ENCODE peak calls at places on chromosome 3, in four cellular contexts. One of them, this sample, is unnamed.

GRCh38 chr3:122067214-122067550 is 12.0 kb downstream of the CD86 start:
- DNase-seq in NCI-H1436: no peak
- DNase-seq in heart right ventricle: no peak
- DNase-seq in sigmoid colon: no peak
- DNase-seq in this sample: no peak

GRCh38 chr3:41126475-41126874 is 72.8 kb upstream of the CTNNB1 start:
- DNase-seq in NCI-H1436: no peak
- DNase-seq in heart right ventricle: no peak
- DNase-seq in sigmoid colon: no peak
- DNase-seq in this sample: no peak

GRCh38 chr3:178777718-178778411 is 241.6 kb downstream of the KCNMB2 start:
- DNase-seq in NCI-H1436: no peak
- DNase-seq in heart right ventricle: no peak
- DNase-seq in sigmoid colon: no peak
- DNase-seq in this sample: peak; percentile 33

GRCh38 chr3:47802734-47803477 is at the start of gene DHX30:
- DNase-seq in NCI-H1436: peak; percentile 34
- DNase-seq in heart right ventricle: peak; percentile 88
- DNase-seq in sigmoid colon: peak; percentile 92
- DNase-seq in this sample: peak; percentile 97

GRCh38 chr3:177447938-177448337 is 250.7 kb upstream of the TBL1XR1 start:
- DNase-seq in NCI-H1436: peak; percentile 37
- DNase-seq in heart right ventricle: no peak
- DNase-seq in sigmoid colon: peak; percentile 69
- DNase-seq in this sample: no peak

GRCh38 chr3:70090322-70090913 is 90.9 kb downstream of the SAMMSON start:
- DNase-seq in NCI-H1436: no peak
- DNase-seq in heart right ventricle: no peak
- DNase-seq in sigmoid colon: no peak
- DNase-seq in this sample: peak; percentile 28

GRCh38 chr3:25433106-25433505 is 5.0 kb downstream of the RARB start:
- DNase-seq in NCI-H1436: no peak
- DNase-seq in heart right ventricle: no peak
- DNase-seq in sigmoid colon: no peak
- DNase-seq in this sample: no peak

GRCh38 chr3:175269394-175269793 is 410.3 kb downstream of the NAALADL2 start:
- DNase-seq in NCI-H1436: no peak
- DNase-seq in heart right ventricle: no peak
- DNase-seq in sigmoid colon: no peak
- DNase-seq in this sample: no peak

GRCh38 chr3:142356818-142357217 is 91.0 kb downstream of the XRN1 start:
- DNase-seq in NCI-H1436: no peak
- DNase-seq in heart right ventricle: no peak
- DNase-seq in sigmoid colon: no peak
- DNase-seq in this sample: no peak

GRCh38 chr3:30188713-30189112 is 417.7 kb upstream of the TGFBR2 start:
- DNase-seq in NCI-H1436: peak; percentile 9
- DNase-seq in heart right ventricle: peak; percentile 16
- DNase-seq in sigmoid colon: no peak
- DNase-seq in this sample: no peak

GRCh38 chr3:15724446-15724845 is 73.3 kb downstream of the ANKRD28 start:
- DNase-seq in NCI-H1436: no peak
- DNase-seq in heart right ventricle: no peak
- DNase-seq in sigmoid colon: no peak
- DNase-seq in this sample: no peak

GRCh38 chr3:53219897-53220483 is 35.8 kb downstream of the TKT start:
- DNase-seq in NCI-H1436: peak; percentile 40
- DNase-seq in heart right ventricle: peak; percentile 74
- DNase-seq in sigmoid colon: peak; percentile 89
- DNase-seq in this sample: peak; percentile 82

GRCh38 chr3:27509376-27509775 is 25.2 kb upstream of the SLC4A7 start:
- DNase-seq in NCI-H1436: no peak
- DNase-seq in heart right ventricle: no peak
- DNase-seq in sigmoid colon: no peak
- DNase-seq in this sample: no peak

GRCh38 chr3:60186359-60186758 is 1064.9 kb downstream of the FHIT start:
- DNase-seq in NCI-H1436: no peak
- DNase-seq in heart right ventricle: no peak
- DNase-seq in sigmoid colon: no peak
- DNase-seq in this sample: no peak

GRCh38 chr3:83902842-83903241 is 1055.9 kb upstream of the CADM2 start:
- DNase-seq in NCI-H1436: no peak
- DNase-seq in heart right ventricle: no peak
- DNase-seq in sigmoid colon: no peak
- DNase-seq in this sample: no peak

GRCh38 chr3:170623524-170623923 is 37.6 kb upstream of the SLC7A14 start:
- DNase-seq in NCI-H1436: no peak
- DNase-seq in heart right ventricle: no peak
- DNase-seq in sigmoid colon: no peak
- DNase-seq in this sample: no peak

GRCh38 chr3:124281453-124282316 is 289.8 kb upstream of the ROPN1 start:
- DNase-seq in NCI-H1436: no peak
- DNase-seq in heart right ventricle: peak; percentile 56
- DNase-seq in sigmoid colon: no peak
- DNase-seq in this sample: peak; percentile 40

GRCh38 chr3:52682016-52682415 is 3.7 kb downstream of the PBRM1 start:
- DNase-seq in NCI-H1436: no peak
- DNase-seq in heart right ventricle: peak; percentile 19
- DNase-seq in sigmoid colon: no peak
- DNase-seq in this sample: peak; percentile 24

GRCh38 chr3:150216041-150216811 is 191.9 kb upstream of the TSC22D2 start:
- DNase-seq in NCI-H1436: peak; percentile 17
- DNase-seq in heart right ventricle: peak; percentile 70
- DNase-seq in sigmoid colon: no peak
- DNase-seq in this sample: no peak

GRCh38 chr3:40178012-40178594 is 131.4 kb upstream of the EIF1B start:
- DNase-seq in NCI-H1436: no peak
- DNase-seq in heart right ventricle: no peak
- DNase-seq in sigmoid colon: no peak
- DNase-seq in this sample: no peak

GRCh38 chr3:146473726-146474125 is 4.4 kb upstream of the PLSCR2 start:
- DNase-seq in NCI-H1436: no peak
- DNase-seq in heart right ventricle: no peak
- DNase-seq in sigmoid colon: no peak
- DNase-seq in this sample: no peak

GRCh38 chr3:98243843-98244242 is 20.2 kb upstream of the OR5H6 start:
- DNase-seq in NCI-H1436: no peak
- DNase-seq in heart right ventricle: no peak
- DNase-seq in sigmoid colon: no peak
- DNase-seq in this sample: no peak

GRCh38 chr3:69364354-69364753 is 21.5 kb downstream of the FRMD4B start:
- DNase-seq in NCI-H1436: no peak
- DNase-seq in heart right ventricle: no peak
- DNase-seq in sigmoid colon: no peak
- DNase-seq in this sample: no peak

GRCh38 chr3:154181127-154181691 is 60.0 kb downstream of the ARHGEF26 start:
- DNase-seq in NCI-H1436: no peak
- DNase-seq in heart right ventricle: no peak
- DNase-seq in sigmoid colon: peak; percentile 63
- DNase-seq in this sample: no peak

GRCh38 chr3:121992601-121993560 is 29.2 kb downstream of the ILDR1 start:
- DNase-seq in NCI-H1436: no peak
- DNase-seq in heart right ventricle: no peak
- DNase-seq in sigmoid colon: no peak
- DNase-seq in this sample: peak; percentile 63

GRCh38 chr3:107938128-107938527 is 152.7 kb downstream of the CD47 start:
- DNase-seq in NCI-H1436: peak; percentile 35
- DNase-seq in heart right ventricle: no peak
- DNase-seq in sigmoid colon: no peak
- DNase-seq in this sample: no peak

GRCh38 chr3:171132873-171133272 is 106.4 kb upstream of the SLC2A2 start:
- DNase-seq in NCI-H1436: no peak
- DNase-seq in heart right ventricle: no peak
- DNase-seq in sigmoid colon: no peak
- DNase-seq in this sample: no peak

GRCh38 chr3:142691527-142691926 is 32.3 kb upstream of the TRPC1 start:
- DNase-seq in NCI-H1436: no peak
- DNase-seq in heart right ventricle: no peak
- DNase-seq in sigmoid colon: no peak
- DNase-seq in this sample: no peak

GRCh38 chr3:193030276-193030675 is 112.6 kb upstream of the MB21D2 start:
- DNase-seq in NCI-H1436: peak; percentile 28
- DNase-seq in heart right ventricle: no peak
- DNase-seq in sigmoid colon: no peak
- DNase-seq in this sample: no peak

GRCh38 chr3:45398167-45398566 is 9.8 kb downstream of the LARS2 start:
- DNase-seq in NCI-H1436: no peak
- DNase-seq in heart right ventricle: no peak
- DNase-seq in sigmoid colon: no peak
- DNase-seq in this sample: no peak

GRCh38 chr3:42600958-42601675 is 631 bp downstream of the NKTR start:
- DNase-seq in NCI-H1436: peak; percentile 12
- DNase-seq in heart right ventricle: peak; percentile 75
- DNase-seq in sigmoid colon: peak; percentile 89
- DNase-seq in this sample: no peak

GRCh38 chr3:15319575-15319974 is 12.8 kb downstream of the SH3BP5 start:
- DNase-seq in NCI-H1436: no peak
- DNase-seq in heart right ventricle: peak; percentile 39
- DNase-seq in sigmoid colon: peak; percentile 88
- DNase-seq in this sample: no peak

GRCh38 chr3:140035856-140036255 is 100.9 kb downstream of the CLSTN2 start:
- DNase-seq in NCI-H1436: no peak
- DNase-seq in heart right ventricle: no peak
- DNase-seq in sigmoid colon: no peak
- DNase-seq in this sample: no peak